ENCODE peak calls at places on chromosomes 5 and 9, in seven cellular contexts. B, Q, P, I, Z, H and M are unnamed samples.

GRCh38 chr5:133807348-133807747 is 161.1 kb downstream of the C5orf15 start:
- DNase-seq in B (no peak), Q (no peak), P (no peak), I (no peak), Z (no peak), H (peak), M (no peak)

GRCh38 chr9:114348261-114348905 is 18.7 kb downstream of the ORM2 start:
- DNase-seq in B (no peak), Q (no peak), P (no peak), I (no peak), Z (no peak), H (no peak), M (no peak)

GRCh38 chr9:93899609-93900435 is 55.3 kb downstream of the BARX1 start:
- DNase-seq in B (no peak), Q (no peak), P (no peak), I (no peak), Z (peak), H (no peak), M (no peak)

GRCh38 chr5:179698935-179699639 is at the start of gene CANX:
- DNase-seq in B (peak), Q (no peak), P (no peak), I (no peak), Z (no peak), H (no peak), M (no peak)

GRCh38 chr9:134225186-134225585 is 60.8 kb upstream of the RNU6ATAC start:
- DNase-seq in B (no peak), Q (no peak), P (no peak), I (no peak), Z (no peak), H (no peak), M (no peak)

GRCh38 chr5:60677831-60678664 is 21.9 kb downstream of the DEPDC1B start:
- DNase-seq in B (peak), Q (peak), P (no peak), I (peak), Z (no peak), H (peak), M (peak)

GRCh38 chr9:133269537-133270357 is 5.3 kb downstream of the ABO start:
- DNase-seq in B (no peak), Q (peak), P (no peak), I (no peak), Z (no peak), H (no peak), M (no peak)

GRCh38 chr5:109439593-109439992 is 29.8 kb upstream of the PJA2 start:
- DNase-seq in B (no peak), Q (no peak), P (no peak), I (no peak), Z (no peak), H (no peak), M (no peak)

GRCh38 chr5:36685631-36686147 is 79.3 kb downstream of the SLC1A3 start:
- DNase-seq in B (peak), Q (peak), P (no peak), I (no peak), Z (no peak), H (peak), M (no peak)

GRCh38 chr5:25190521-25191000 is 545.8 kb upstream of the CDH10 start:
- DNase-seq in B (no peak), Q (no peak), P (no peak), I (no peak), Z (no peak), H (no peak), M (no peak)

GRCh38 chr5:151793358-151793757 is 21.6 kb downstream of the G3BP1 start:
- DNase-seq in B (no peak), Q (no peak), P (no peak), I (no peak), Z (no peak), H (no peak), M (no peak)

GRCh38 chr9:847505-847904 is 6.0 kb downstream of the DMRT1 start:
- DNase-seq in B (no peak), Q (no peak), P (no peak), I (no peak), Z (no peak), H (no peak), M (no peak)